ENCODE peak calls at places on chromosomes 5 and 9, in seven cellular contexts. F is foreskin fibroblast, V is upper lobe of left lung, O is HTR-8/SVneo, E is body of pancreas, P is H54, U is stomach. J is an unnamed sample.

GRCh38 chr5:171997011-171997410 is 9.4 kb downstream of the FBXW11 start:
- DNase-seq in F (no peak), V (no peak), O (no peak), E (no peak), P (no peak), U (no peak), J (no peak)

GRCh38 chr5:170275376-170275994 is 22.1 kb downstream of the LCP2 start:
- DNase-seq in F (no peak), V (no peak), O (no peak), E (no peak), P (no peak), U (no peak), J (no peak)

GRCh38 chr9:19310246-19310645 is 69.8 kb downstream of the RPS6 start:
- DNase-seq in F (no peak), V (no peak), O (no peak), E (no peak), P (no peak), U (no peak), J (no peak)

GRCh38 chr5:65186646-65187227 is 295.0 kb downstream of the ADAMTS6 start:
- DNase-seq in F (no peak), V (no peak), O (no peak), E (no peak), P (no peak), U (no peak), J (no peak)

GRCh38 chr9:97853056-97853843 is at the start of gene FOXE1:
- DNase-seq in F (no peak), V (peak; percentile 78), O (no peak), E (no peak), P (no peak), U (no peak), J (no peak)

GRCh38 chr5:73528248-73528647 is 30.0 kb downstream of the BTF3 start:
- DNase-seq in F (no peak), V (no peak), O (no peak), E (no peak), P (no peak), U (no peak), J (no peak)

GRCh38 chr5:34447424-34447823 is 208.7 kb upstream of the RAI14 start:
- DNase-seq in F (no peak), V (no peak), O (no peak), E (no peak), P (no peak), U (no peak), J (no peak)

GRCh38 chr5:160064441-160064840 is 54.8 kb downstream of the PWWP2A start:
- DNase-seq in F (no peak), V (no peak), O (no peak), E (peak; percentile 96), P (no peak), U (peak; percentile 72), J (no peak)

GRCh38 chr9:35845824-35846771 is 17.1 kb downstream of the TMEM8B start:
- DNase-seq in F (no peak), V (peak; percentile 88), O (no peak), E (peak; percentile 38), P (no peak), U (no peak), J (no peak)

GRCh38 chr9:131085370-131086122 is 10.8 kb upstream of the AIF1L start:
- DNase-seq in F (no peak), V (no peak), O (no peak), E (no peak), P (no peak), U (no peak), J (no peak)

GRCh38 chr5:157106668-157107461 is 2.0 kb downstream of the HAVCR2 start:
- DNase-seq in F (no peak), V (peak; percentile 35), O (no peak), E (no peak), P (no peak), U (peak; percentile 38), J (no peak)